ENCODE peak calls at places on chromosomes 11 and 22, in six cellular contexts. O is SK-N-SH, Q is H1, I is GM12892, G is K562, A is GM12878. L is an unnamed sample.

GRCh38 chr11:37695283-37695682 is 1097.2 kb upstream of the RAG2 start:
- DNase-seq in O (no peak), Q (no peak), I (no peak), G (no peak), A (no peak), L (no peak)

GRCh38 chr22:33126881-33127280 is 68.7 kb upstream of the SYN3 start:
- DNase-seq in O (peak; percentile 52), Q (peak; percentile 13), I (no peak), G (no peak), A (no peak), L (no peak)

GRCh38 chr22:43860126-43860525 is 2.2 kb downstream of the SULT4A1 start:
- DNase-seq in O (no peak), Q (no peak), I (no peak), G (no peak), A (no peak), L (no peak)

GRCh38 chr22:23397618-23398567 is 182.2 kb downstream of the IGLL1 start:
- DNase-seq in O (no peak), Q (no peak), I (no peak), G (no peak), A (no peak), L (no peak)

GRCh38 chr11:29448246-29448877 is 568.5 kb downstream of the KCNA4 start:
- DNase-seq in O (no peak), Q (no peak), I (no peak), G (no peak), A (no peak), L (no peak)

GRCh38 chr11:40885257-40885947 is 574.0 kb downstream of the LRRC4C start:
- DNase-seq in O (no peak), Q (no peak), I (no peak), G (no peak), A (no peak), L (no peak)

GRCh38 chr11:27913650-27914049 is 194.3 kb downstream of the KIF18A start:
- DNase-seq in O (no peak), Q (no peak), I (no peak), G (no peak), A (no peak), L (no peak)

GRCh38 chr11:721913-722811 is 16.1 kb downstream of the EPS8L2 start:
- DNase-seq in O (peak; percentile 63), Q (no peak), I (no peak), G (peak; percentile 50), A (no peak), L (no peak)

GRCh38 chr22:30222321-30222720 is 24.2 kb downstream of the LIF start:
- DNase-seq in O (no peak), Q (no peak), I (no peak), G (no peak), A (no peak), L (no peak)

GRCh38 chr11:61897387-61898246 is 6.3 kb upstream of the FADS3 start:
- DNase-seq in O (peak; percentile 95), Q (peak; percentile 63), I (peak; percentile 92), G (peak; percentile 88), A (no peak), L (peak; percentile 92)

GRCh38 chr11:21810650-21811049 is 382.2 kb upstream of the ANO5 start:
- DNase-seq in O (no peak), Q (no peak), I (no peak), G (no peak), A (no peak), L (no peak)

GRCh38 chr11:18463439-18463838 is 7.8 kb downstream of the LDHAL6A start:
- DNase-seq in O (no peak), Q (no peak), I (no peak), G (no peak), A (no peak), L (no peak)

GRCh38 chr11:18466402-18466801 is 10.7 kb downstream of the LDHAL6A start:
- DNase-seq in O (no peak), Q (no peak), I (no peak), G (no peak), A (no peak), L (no peak)

GRCh38 chr11:18472587-18472986 is 16.9 kb downstream of the LDHAL6A start:
- DNase-seq in O (no peak), Q (no peak), I (no peak), G (no peak), A (no peak), L (no peak)

GRCh38 chr11:18471995-18472394 is 16.3 kb downstream of the LDHAL6A start:
- DNase-seq in O (no peak), Q (no peak), I (no peak), G (no peak), A (no peak), L (no peak)

DNA sequence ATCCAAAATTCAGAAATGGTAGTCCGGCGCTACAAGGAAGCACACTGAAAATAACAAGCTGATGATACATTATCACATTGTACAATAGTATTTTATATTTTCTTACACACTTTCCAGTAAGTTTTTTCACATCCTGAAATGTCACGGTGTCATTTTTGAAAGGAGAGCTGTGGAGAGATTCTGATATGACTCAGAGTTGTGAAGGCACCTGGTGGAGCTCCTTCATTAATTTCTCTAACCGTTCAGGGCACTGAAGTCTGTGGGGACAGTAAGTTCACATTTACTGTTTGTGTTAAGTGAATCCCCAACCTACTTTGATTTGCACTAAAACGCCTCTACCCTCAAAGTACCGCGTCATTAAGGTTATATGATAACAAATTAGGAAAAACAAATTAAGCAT is 13.3 kb downstream of the LDHAL6A start:
- DNase-seq in O (no peak), Q (no peak), I (no peak), G (no peak), A (no peak), L (no peak)
- TF ChIP-seq TAF1 in O (no peak), Q (no peak), I (no peak), G (no peak), A (no peak), L (no peak)

DNA sequence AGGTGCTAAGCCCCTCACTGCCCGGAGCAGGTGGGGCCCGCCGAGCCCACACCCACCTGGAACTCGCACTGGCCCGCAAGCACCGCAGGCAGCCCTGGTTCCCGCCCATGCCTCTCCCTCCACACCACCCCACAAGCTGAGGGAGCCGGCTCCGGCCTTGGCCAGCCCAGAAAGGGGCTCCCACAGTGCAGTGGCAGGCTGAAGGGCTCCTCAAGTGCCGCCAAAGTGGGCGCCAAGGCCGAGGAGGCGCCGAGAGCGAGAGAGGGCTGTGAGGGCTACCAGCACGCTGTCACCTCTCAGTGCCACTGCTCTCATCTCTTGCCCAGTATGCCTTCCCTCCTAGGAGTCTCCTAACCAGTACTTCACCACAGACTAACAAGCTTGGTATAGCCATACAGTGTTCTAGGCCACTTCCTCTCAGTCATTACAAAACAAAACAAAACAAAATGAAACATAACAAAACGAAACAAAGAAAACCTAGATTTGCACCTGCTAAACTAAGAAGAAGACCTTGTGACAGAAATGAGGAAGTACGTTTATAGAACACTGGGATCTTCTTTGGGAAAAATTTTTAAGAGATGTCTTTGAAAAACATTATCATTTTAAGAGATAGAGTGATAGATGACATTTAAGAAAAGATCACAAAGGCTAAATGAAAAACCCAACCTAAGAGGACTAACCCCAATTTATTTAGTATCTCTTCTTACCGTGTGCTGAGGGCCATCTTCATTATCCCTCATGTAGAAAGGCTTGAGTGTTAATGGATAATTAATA is 47.7 kb upstream of the GAB2 start:
- DNase-seq in O (no peak), Q (no peak), I (peak; percentile 47), G (no peak), A (peak; percentile 93), L (peak; percentile 52)
- TF ChIP-seq POLR2AphosphoS5 in O (no peak), Q (no peak), I (peak; percentile 81), G (no peak), A (peak; percentile 75), L (no peak)

GRCh38 chr11:77109236-77110019 is 6.8 kb downstream of the OMP start:
- DNase-seq in O (no peak), Q (no peak), I (no peak), G (no peak), A (no peak), L (no peak)
- TF ChIP-seq TAF1 in O (no peak), Q (no peak), I (no peak), G (no peak), A (no peak), L (no peak)

GRCh38 chr22:38487946-38488345 is 18.2 kb downstream of the DDX17 start:
- DNase-seq in O (no peak), Q (no peak), I (no peak), G (no peak), A (no peak), L (no peak)
- TF ChIP-seq POLR2AphosphoS5 in O (no peak), Q (peak; percentile 41), I (peak; percentile 49), G (no peak), A (no peak), L (no peak)

GRCh38 chr11:94750319-94751215 is 17.6 kb upstream of the AMOTL1 start:
- DNase-seq in O (no peak), Q (no peak), I (no peak), G (no peak), A (no peak), L (no peak)
- TF ChIP-seq TAF1 in O (no peak), Q (no peak), I (no peak), G (no peak), A (no peak), L (no peak)

DNA sequence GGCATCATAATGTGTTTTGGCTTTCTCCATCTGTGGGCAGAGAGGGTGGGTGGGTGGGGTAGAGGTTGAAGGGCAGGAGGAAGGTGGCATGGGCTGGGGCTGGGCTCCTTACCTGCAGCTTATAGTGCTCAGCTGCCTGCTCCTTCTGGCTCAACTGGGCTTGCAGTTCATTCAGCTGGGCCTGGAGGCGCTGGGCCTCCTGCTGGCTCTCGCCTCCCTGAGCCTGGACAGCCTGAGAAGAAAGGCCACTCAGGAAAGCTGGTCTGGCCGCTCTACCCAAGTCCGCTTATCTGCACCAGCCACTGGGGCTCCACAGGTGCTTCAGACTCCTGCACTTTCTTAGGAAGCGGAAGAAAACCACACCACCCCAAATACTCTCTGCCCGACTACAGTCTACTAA is 10.4 kb downstream of the IL18BP start:
- DNase-seq in O (no peak), Q (no peak), I (no peak), G (no peak), A (no peak), L (no peak)
- TF ChIP-seq POLR2AphosphoS5 in O (no peak), Q (no peak), I (no peak), G (no peak), A (no peak), L (no peak)